ENCODE peak calls at places on chromosomes 11 and 22, in eight cellular contexts. F is NCI-H2171; L is BE2C; K is GM19239; H is stimulated activated CD4-positive, alpha-beta T cell treated with anti-CD3 and anti-CD28 coated beads, Interleukin-1b, Interleukin-23, amount 100 ng/mL, for 24 hours; I is fibroblast of the conjunctiva; U is left lobe of liver; S is pons. A is an unnamed sample.
A peak's percentile ranks its signal among the peaks of the same experiment; 100 is the strongest.

GRCh38 chr11:86257446-86257845 is 12.9 kb downstream of the EED start:
- DNase-seq in F (no peak), L (no peak), K (no peak), H (no peak), I (no peak), U (no peak), S (no peak), A (no peak)

GRCh38 chr11:64441127-64441526 is 82.2 kb downstream of the RPS6KA4 start:
- DNase-seq in F (no peak), L (no peak), K (no peak), H (no peak), I (no peak), U (no peak), S (no peak), A (no peak)

GRCh38 chr11:3632070-3632660 is 9.6 kb downstream of the ART5 start:
- DNase-seq in F (no peak), L (no peak), K (no peak), H (no peak), I (no peak), U (no peak), S (no peak), A (no peak)

GRCh38 chr11:67648140-67648795 is 2.3 kb downstream of the ACY3 start:
- DNase-seq in F (no peak), L (no peak), K (peak; percentile 67), H (peak; percentile 28), I (no peak), U (no peak), S (no peak), A (peak; percentile 63)

GRCh38 chr11:132062031-132062430 is 691.6 kb downstream of the NTM start:
- DNase-seq in F (no peak), L (no peak), K (no peak), H (no peak), I (no peak), U (no peak), S (no peak), A (no peak)

GRCh38 chr11:133986545-133986944 is 29.8 kb upstream of the IGSF9B start:
- DNase-seq in F (no peak), L (no peak), K (no peak), H (no peak), I (no peak), U (no peak), S (no peak), A (no peak)

GRCh38 chr22:19962246-19962908 is 20.8 kb upstream of the TXNRD2 start:
- DNase-seq in F (peak; percentile 78), L (peak; percentile 98), K (peak; percentile 70), H (peak; percentile 42), I (peak; percentile 72), U (peak; percentile 91), S (peak; percentile 74), A (peak; percentile 73)

GRCh38 chr22:47175761-47176359 is 413.4 kb downstream of the TBC1D22A start:
- DNase-seq in F (no peak), L (no peak), K (no peak), H (no peak), I (no peak), U (peak; percentile 46), S (no peak), A (peak; percentile 5)

GRCh38 chr11:69721745-69722144 is 17.9 kb upstream of the FGF19 start:
- DNase-seq in F (no peak), L (no peak), K (no peak), H (no peak), I (no peak), U (no peak), S (no peak), A (no peak)

GRCh38 chr11:9755561-9755960 is 91.7 kb downstream of the SWAP70 start:
- DNase-seq in F (no peak), L (no peak), K (no peak), H (no peak), I (no peak), U (no peak), S (no peak), A (no peak)

GRCh38 chr22:43622886-43623285 is 189.2 kb downstream of the EFCAB6 start:
- DNase-seq in F (no peak), L (no peak), K (no peak), H (no peak), I (no peak), U (no peak), S (no peak), A (no peak)

GRCh38 chr11:100777118-100777517 is 90.0 kb downstream of the ARHGAP42 start:
- DNase-seq in F (no peak), L (no peak), K (no peak), H (no peak), I (no peak), U (no peak), S (no peak), A (no peak)

GRCh38 chr11:121615506-121615905 is 162.7 kb upstream of the SORL1-AS1 start:
- DNase-seq in F (no peak), L (no peak), K (no peak), H (no peak), I (no peak), U (no peak), S (no peak), A (no peak)

GRCh38 chr22:19066531-19067271 is 55.5 kb downstream of the DGCR2 start:
- DNase-seq in F (no peak), L (no peak), K (no peak), H (no peak), I (peak; percentile 20), U (peak; percentile 40), S (no peak), A (no peak)

GRCh38 chr11:82680252-82680651 is 53.4 kb downstream of the FAM181B start:
- DNase-seq in F (no peak), L (no peak), K (no peak), H (no peak), I (no peak), U (no peak), S (no peak), A (no peak)

GRCh38 chr11:75482931-75483469 is 42.7 kb downstream of the GDPD5 start:
- DNase-seq in F (no peak), L (no peak), K (no peak), H (no peak), I (no peak), U (peak; percentile 91), S (no peak), A (no peak)

GRCh38 chr22:21758056-21758455 is 22.5 kb upstream of the YPEL1 start:
- DNase-seq in F (no peak), L (no peak), K (no peak), H (no peak), I (no peak), U (no peak), S (no peak), A (no peak)

GRCh38 chr22:46969961-46970360 is 207.5 kb downstream of the TBC1D22A start:
- DNase-seq in F (no peak), L (no peak), K (peak; percentile 35), H (no peak), I (no peak), U (no peak), S (no peak), A (no peak)

GRCh38 chr11:130131957-130132850 is 27.4 kb upstream of the ST14 start:
- DNase-seq in F (no peak), L (peak; percentile 48), K (peak; percentile 48), H (no peak), I (peak; percentile 54), U (no peak), S (peak; percentile 48), A (peak; percentile 33)

GRCh38 chr11:66467756-66468155 is 1.1 kb downstream of the PELI3 start:
- DNase-seq in F (no peak), L (no peak), K (no peak), H (no peak), I (peak; percentile 14), U (no peak), S (peak; percentile 33), A (no peak)

GRCh38 chr22:48097723-48098122 is 1335.3 kb downstream of the TBC1D22A start:
- DNase-seq in F (no peak), L (no peak), K (no peak), H (no peak), I (no peak), U (no peak), S (no peak), A (no peak)

GRCh38 chr11:116533186-116533825 is 239.5 kb downstream of the BUD13 start:
- DNase-seq in F (no peak), L (no peak), K (no peak), H (no peak), I (no peak), U (no peak), S (no peak), A (no peak)

GRCh38 chr11:33610903-33611302 is 89.7 kb downstream of the C11orf91 start:
- DNase-seq in F (no peak), L (no peak), K (no peak), H (no peak), I (no peak), U (no peak), S (no peak), A (no peak)

GRCh38 chr22:24588370-24588755 is 4.5 kb downstream of the LRRC75B start:
- DNase-seq in F (no peak), L (no peak), K (no peak), H (no peak), I (no peak), U (no peak), S (peak; percentile 94), A (no peak)

GRCh38 chr22:29727248-29727551 is 7.4 kb downstream of the CABP7 start:
- DNase-seq in F (no peak), L (peak; percentile 81), K (no peak), H (no peak), I (peak; percentile 21), U (peak; percentile 53), S (no peak), A (no peak)

GRCh38 chr11:120331301-120331966 is 4.8 kb upstream of the ARHGEF12 start:
- DNase-seq in F (no peak), L (no peak), K (no peak), H (no peak), I (peak; percentile 92), U (no peak), S (no peak), A (no peak)

GRCh38 chr11:66787934-66788758 is 55.1 kb upstream of the RCE1 start:
- DNase-seq in F (no peak), L (no peak), K (no peak), H (no peak), I (no peak), U (no peak), S (no peak), A (no peak)

GRCh38 chr22:44665115-44665514 is 36.9 kb upstream of the PRR5 start:
- DNase-seq in F (no peak), L (no peak), K (no peak), H (no peak), I (no peak), U (no peak), S (peak; percentile 78), A (no peak)

GRCh38 chr11:83641511-83641910 is 355.3 kb upstream of the CCDC90B start:
- DNase-seq in F (no peak), L (no peak), K (no peak), H (no peak), I (peak; percentile 95), U (no peak), S (no peak), A (no peak)

GRCh38 chr11:68436985-68437926 is 23.3 kb upstream of the PPP6R3 start:
- DNase-seq in F (peak; percentile 38), L (peak; percentile 87), K (no peak), H (no peak), I (no peak), U (no peak), S (no peak), A (no peak)

GRCh38 chr11:130519128-130519932 is 70.9 kb downstream of the ADAMTS15 start:
- DNase-seq in F (no peak), L (no peak), K (no peak), H (no peak), I (no peak), U (no peak), S (no peak), A (no peak)

GRCh38 chr11:60871378-60872061 is 4.2 kb downstream of the ZP1 start:
- DNase-seq in F (no peak), L (no peak), K (no peak), H (no peak), I (no peak), U (no peak), S (no peak), A (no peak)

GRCh38 chr22:31075961-31076360 is 5.2 kb upstream of the SMTN start:
- DNase-seq in F (no peak), L (no peak), K (no peak), H (no peak), I (peak; percentile 77), U (no peak), S (no peak), A (no peak)